ENCODE peak calls at places on chromosomes 7 and 10, in four cellular contexts. R is HTR-8/SVneo; D is stimulated activated CD4-positive, alpha-beta T cell treated with anti-CD3 and anti-CD28 coated beads, Interleukin-2, amount 100 ng/mL, for 24 hours; W is MV-4-11. Z is an unnamed sample.

GRCh38 chr10:99621454-99622246 is 1.4 kb upstream of the SLC25A28 start:
- DNase-seq in D (no peak), R (no peak), W (peak), Z (no peak)

GRCh38 chr10:129759214-129760002 is 204.7 kb downstream of the EBF3 start:
- DNase-seq in W (no peak), D (no peak), R (no peak), Z (no peak)

GRCh38 chr10:132589015-132589414 is 51.4 kb downstream of the INPP5A start:
- DNase-seq in R (no peak), W (no peak), D (no peak), Z (no peak)

GRCh38 chr10:14144491-14144890 is 186.2 kb downstream of the FRMD4A start:
- DNase-seq in D (no peak), W (no peak), R (no peak), Z (no peak)

GRCh38 chr7:81573128-81573527 is 196.7 kb downstream of the HGF start:
- DNase-seq in W (no peak), R (no peak), D (no peak), Z (no peak)

GRCh38 chr7:13894956-13895355 is 94.5 kb downstream of the ETV1 start:
- DNase-seq in R (no peak), W (no peak), D (no peak), Z (no peak)

GRCh38 chr7:6278749-6279310 is 6.4 kb upstream of the CYTH3 start:
- DNase-seq in D (no peak), R (no peak), W (no peak), Z (no peak)

GRCh38 chr7:85090138-85090537 is 96.7 kb downstream of the SEMA3D start:
- DNase-seq in W (no peak), D (no peak), R (no peak), Z (no peak)

Z was measured in neuronal stem cell.